ENCODE peak calls at places on chromosomes 16 and 17, in five cellular contexts. K, X, H, M and I are unnamed samples.

GRCh38 chr17:44209786-44210341 is 9.6 kb downstream of the UBTF start:
- DNase-seq in X (no peak), H (no peak), K (no peak), M (no peak), I (no peak)

GRCh38 chr17:41579484-41580243 is 7.0 kb downstream of the KRT14 start:
- DNase-seq in H (peak; percentile 90), X (peak; percentile 15), K (peak; percentile 79), M (peak; percentile 88), I (peak; percentile 76)

GRCh38 chr17:18247613-18248001 is 10.9 kb downstream of the FLII start:
- DNase-seq in K (no peak), M (no peak), X (no peak), H (no peak), I (no peak)

GRCh38 chr16:2205967-2206313 is 686 bp downstream of the MLST8 start:
- DNase-seq in H (peak; percentile 38), X (no peak), K (no peak), M (no peak), I (peak; percentile 14)

GRCh38 chr17:79814966-79815835 is 18.3 kb upstream of the CBX8 start:
- DNase-seq in M (peak; percentile 88), H (no peak), K (no peak), X (no peak), I (no peak)

GRCh38 chr17:54785643-54786258 is 114.9 kb upstream of the TOM1L1 start:
- DNase-seq in K (no peak), X (no peak), H (no peak), M (no peak), I (no peak)

GRCh38 chr16:69329369-69330285 is 761 bp downstream of the PDF start:
- DNase-seq in H (no peak), M (peak; percentile 72), K (no peak), X (peak; percentile 35), I (no peak)

GRCh38 chr17:66551839-66552238 is 249.4 kb downstream of the PRKCA start:
- DNase-seq in K (no peak), H (no peak), X (no peak), M (no peak), I (no peak)

GRCh38 chr17:80604007-80604728 is 59.5 kb downstream of the RPTOR start:
- DNase-seq in H (no peak), K (no peak), X (no peak), M (no peak), I (no peak)

GRCh38 chr16:19389246-19389645 is 28.4 kb upstream of the TMC5 start:
- DNase-seq in X (no peak), K (no peak), H (peak; percentile 41), M (peak; percentile 84), I (no peak)

GRCh38 chr17:61397086-61397842 is 2.4 kb upstream of the TBX2 start:
- DNase-seq in X (no peak), K (no peak), H (no peak), M (peak; percentile 58), I (no peak)

GRCh38 chr16:27239906-27240655 is 28.5 kb downstream of the NSMCE1 start:
- DNase-seq in X (no peak), M (no peak), H (no peak), K (peak; percentile 69), I (no peak)

GRCh38 chr17:40369923-40370322 is 5.4 kb upstream of the GJD3 start:
- DNase-seq in H (no peak), M (no peak), X (no peak), K (no peak), I (no peak)

GRCh38 chr16:50002190-50002589 is 22.8 kb upstream of the CNEP1R1 start:
- DNase-seq in K (no peak), H (no peak), M (no peak), X (no peak), I (peak; percentile 5)

GRCh38 chr17:65393514-65393913 is 167.9 kb downstream of the AXIN2 start:
- DNase-seq in K (no peak), M (no peak), H (no peak), X (no peak), I (peak; percentile 47)

GRCh38 chr16:62077998-62078397 is 41.8 kb upstream of the CDH8 start:
- DNase-seq in K (no peak), X (no peak), H (peak; percentile 14), M (no peak), I (no peak)

GRCh38 chr17:17626151-17626805 is 34.8 kb upstream of the PEMT start:
- DNase-seq in K (no peak), H (no peak), X (no peak), M (no peak), I (no peak)

GRCh38 chr17:45353047-45353446 is 36.2 kb upstream of the MAP3K14 start:
- DNase-seq in K (peak; percentile 45), X (no peak), M (peak; percentile 3), H (no peak), I (no peak)